ENCODE peak calls at places on chromosomes 12 and 14, in eight cellular contexts. G is Kasumi-1, D is GM04504, V is T-helper 2 cell, Y is NAMALWA, M is IMR-90, K is GM23338, F is astrocyte. O is an unnamed sample.

GRCh38 chr12:99332936-99333591 is 314.5 kb upstream of the GARIN6 start:
- DNase-seq in V (no peak), F (no peak), D (no peak), K (no peak), M (no peak), G (no peak), Y (no peak), O (no peak)

GRCh38 chr14:79018846-79019245 is 848.7 kb downstream of the NRXN3 start:
- DNase-seq in D (peak), F (peak), Y (no peak), K (no peak), V (no peak), M (peak), G (no peak), O (peak)

GRCh38 chr12:131001493-131001892 is 47.8 kb downstream of the ADGRD1 start:
- DNase-seq in F (no peak), D (no peak), K (no peak), M (no peak), G (no peak), Y (no peak), V (no peak), O (no peak)

GRCh38 chr14:103078860-103079587 is 5.0 kb upstream of the LBHD2 start:
- DNase-seq in V (peak), F (no peak), K (no peak), G (no peak), D (no peak), M (no peak), Y (no peak), O (no peak)

GRCh38 chr12:40149673-40150260 is 43.9 kb upstream of the SLC2A13 start:
- DNase-seq in K (no peak), G (no peak), V (no peak), D (no peak), F (no peak), Y (no peak), M (no peak), O (peak)

GRCh38 chr12:121196902-121197301 is 13.0 kb upstream of the P2RX4 start:
- DNase-seq in G (peak), Y (peak), V (no peak), K (no peak), D (no peak), F (peak), M (no peak), O (peak)

GRCh38 chr12:91769736-91770135 is 375.9 kb downstream of the BTG1 start:
- DNase-seq in M (no peak), F (no peak), K (peak), G (no peak), Y (no peak), V (no peak), D (no peak), O (no peak)

GRCh38 chr14:90388982-90389381 is 7.8 kb upstream of the CALM1 start:
- DNase-seq in K (no peak), D (no peak), F (no peak), M (peak), V (no peak), G (no peak), Y (no peak), O (peak)

GRCh38 chr14:38877744-38878388 is 225.2 kb downstream of the SEC23A start:
- DNase-seq in Y (no peak), F (no peak), V (no peak), G (no peak), D (no peak), K (no peak), M (no peak), O (no peak)

GRCh38 chr12:81627336-81628189 is 131.6 kb downstream of the PPFIA2 start:
- DNase-seq in K (peak), V (no peak), M (peak), G (peak), D (peak), Y (peak), F (peak), O (peak)

GRCh38 chr12:26838888-26839416 is 6.0 kb upstream of the ITPR2 start:
- DNase-seq in Y (no peak), V (no peak), D (no peak), F (no peak), M (no peak), K (no peak), G (no peak), O (no peak)

GRCh38 chr14:45135181-45135580 is 549 bp upstream of the FANCM start:
- DNase-seq in K (no peak), V (no peak), Y (peak), F (peak), M (peak), D (no peak), G (peak), O (peak)

GRCh38 chr14:31263485-31264133 is 56.0 kb upstream of the HECTD1 start:
- DNase-seq in F (peak), G (no peak), D (peak), M (peak), K (no peak), V (no peak), Y (no peak), O (peak)

GRCh38 chr12:117042171-117042809 is 56.9 kb downstream of the TESC start:
- DNase-seq in K (no peak), F (no peak), G (no peak), Y (no peak), V (no peak), D (no peak), M (peak), O (peak)

GRCh38 chr14:33275879-33276278 is 337.2 kb downstream of the NPAS3 start:
- DNase-seq in F (no peak), Y (no peak), D (no peak), G (no peak), M (no peak), K (no peak), V (no peak), O (no peak)

GRCh38 chr14:57346741-57347140 is 43.6 kb upstream of the NAA30 start:
- DNase-seq in M (no peak), F (no peak), K (no peak), D (no peak), Y (no peak), G (no peak), V (no peak), O (no peak)

GRCh38 chr14:21072102-21072501 is 2.0 kb downstream of the ARHGEF40 start:
- DNase-seq in M (peak), D (peak), G (peak), F (peak), V (no peak), Y (no peak), K (peak), O (peak)

GRCh38 chr12:21651821-21652220 is 5.8 kb downstream of the LDHB start:
- DNase-seq in K (no peak), M (no peak), D (no peak), F (no peak), G (no peak), Y (no peak), V (no peak), O (no peak)

GRCh38 chr12:22990501-22990900 is 365.5 kb downstream of the ETNK1 start:
- DNase-seq in D (no peak), K (no peak), Y (no peak), V (no peak), M (no peak), F (no peak), G (no peak), O (no peak)

O was measured in iris pigment epithelial cell.